ENCODE peak calls at places on chromosomes 11 and 22, in eight cellular contexts. One of them, this sample, is unnamed.

GRCh38 chr11:31480930-31481329 is 28.5 kb downstream of the IMMP1L start:
- DNase-seq in brain microvascular endothelial cell: no peak
- DNase-seq in hypothalamus: no peak
- DNase-seq in ACHN: no peak
- DNase-seq in stimulated activated CD4-positive, alpha-beta T cell treated with anti-CD3 and anti-CD28 coated beads, Interleukin-12 subunit alpha, Interleukin-12 subunit beta, amount 100 ng/mL, for 48 hours: no peak
- DNase-seq in WERI-Rb-1: peak
- DNase-seq in HEK293T: no peak
- DNase-seq in A549: no peak
- DNase-seq in this sample: no peak

GRCh38 chr11:114156766-114157165 is 97.3 kb downstream of the ZBTB16 start:
- DNase-seq in brain microvascular endothelial cell: no peak
- DNase-seq in hypothalamus: no peak
- DNase-seq in ACHN: no peak
- DNase-seq in stimulated activated CD4-positive, alpha-beta T cell treated with anti-CD3 and anti-CD28 coated beads, Interleukin-12 subunit alpha, Interleukin-12 subunit beta, amount 100 ng/mL, for 48 hours: no peak
- DNase-seq in WERI-Rb-1: no peak
- DNase-seq in HEK293T: no peak
- DNase-seq in A549: no peak
- DNase-seq in this sample: no peak

GRCh38 chr11:76208829-76209670 is 2.7 kb upstream of the WNT11 start:
- DNase-seq in brain microvascular endothelial cell: peak
- DNase-seq in hypothalamus: no peak
- DNase-seq in ACHN: peak
- DNase-seq in stimulated activated CD4-positive, alpha-beta T cell treated with anti-CD3 and anti-CD28 coated beads, Interleukin-12 subunit alpha, Interleukin-12 subunit beta, amount 100 ng/mL, for 48 hours: peak
- DNase-seq in WERI-Rb-1: peak
- DNase-seq in HEK293T: peak
- DNase-seq in A549: peak
- DNase-seq in this sample: no peak

GRCh38 chr11:131664811-131665210 is 294.4 kb downstream of the NTM start:
- DNase-seq in brain microvascular endothelial cell: no peak
- DNase-seq in hypothalamus: no peak
- DNase-seq in ACHN: no peak
- DNase-seq in stimulated activated CD4-positive, alpha-beta T cell treated with anti-CD3 and anti-CD28 coated beads, Interleukin-12 subunit alpha, Interleukin-12 subunit beta, amount 100 ng/mL, for 48 hours: no peak
- DNase-seq in WERI-Rb-1: no peak
- DNase-seq in HEK293T: no peak
- DNase-seq in A549: no peak
- DNase-seq in this sample: peak

GRCh38 chr11:110251837-110252236 is 44.6 kb downstream of the RDX start:
- DNase-seq in brain microvascular endothelial cell: peak
- DNase-seq in hypothalamus: no peak
- DNase-seq in ACHN: peak
- DNase-seq in stimulated activated CD4-positive, alpha-beta T cell treated with anti-CD3 and anti-CD28 coated beads, Interleukin-12 subunit alpha, Interleukin-12 subunit beta, amount 100 ng/mL, for 48 hours: no peak
- DNase-seq in WERI-Rb-1: no peak
- DNase-seq in HEK293T: no peak
- DNase-seq in A549: peak
- DNase-seq in this sample: no peak

GRCh38 chr11:69193151-69193550 is 37.4 kb downstream of the SMIM38 start:
- DNase-seq in brain microvascular endothelial cell: no peak
- DNase-seq in hypothalamus: no peak
- DNase-seq in ACHN: no peak
- DNase-seq in stimulated activated CD4-positive, alpha-beta T cell treated with anti-CD3 and anti-CD28 coated beads, Interleukin-12 subunit alpha, Interleukin-12 subunit beta, amount 100 ng/mL, for 48 hours: no peak
- DNase-seq in WERI-Rb-1: no peak
- DNase-seq in HEK293T: no peak
- DNase-seq in A549: no peak
- DNase-seq in this sample: no peak

GRCh38 chr22:42343551-42344081 is 73.2 kb upstream of the TCF20 start:
- DNase-seq in brain microvascular endothelial cell: no peak
- DNase-seq in hypothalamus: no peak
- DNase-seq in ACHN: peak
- DNase-seq in stimulated activated CD4-positive, alpha-beta T cell treated with anti-CD3 and anti-CD28 coated beads, Interleukin-12 subunit alpha, Interleukin-12 subunit beta, amount 100 ng/mL, for 48 hours: no peak
- DNase-seq in WERI-Rb-1: peak
- DNase-seq in HEK293T: peak
- DNase-seq in A549: no peak
- DNase-seq in this sample: peak

GRCh38 chr22:43532301-43533050 is 120.7 kb downstream of the MPPED1 start:
- DNase-seq in brain microvascular endothelial cell: no peak
- DNase-seq in hypothalamus: no peak
- DNase-seq in ACHN: no peak
- DNase-seq in stimulated activated CD4-positive, alpha-beta T cell treated with anti-CD3 and anti-CD28 coated beads, Interleukin-12 subunit alpha, Interleukin-12 subunit beta, amount 100 ng/mL, for 48 hours: no peak
- DNase-seq in WERI-Rb-1: no peak
- DNase-seq in HEK293T: no peak
- DNase-seq in A549: no peak
- DNase-seq in this sample: no peak

GRCh38 chr22:44172370-44173108 is 8.2 kb upstream of the PARVG start:
- DNase-seq in brain microvascular endothelial cell: peak
- DNase-seq in hypothalamus: no peak
- DNase-seq in ACHN: no peak
- DNase-seq in stimulated activated CD4-positive, alpha-beta T cell treated with anti-CD3 and anti-CD28 coated beads, Interleukin-12 subunit alpha, Interleukin-12 subunit beta, amount 100 ng/mL, for 48 hours: no peak
- DNase-seq in WERI-Rb-1: no peak
- DNase-seq in HEK293T: no peak
- DNase-seq in A549: no peak
- DNase-seq in this sample: no peak

GRCh38 chr11:72375241-72375640 is 59.1 kb downstream of the CLPB start:
- DNase-seq in brain microvascular endothelial cell: no peak
- DNase-seq in hypothalamus: no peak
- DNase-seq in ACHN: no peak
- DNase-seq in stimulated activated CD4-positive, alpha-beta T cell treated with anti-CD3 and anti-CD28 coated beads, Interleukin-12 subunit alpha, Interleukin-12 subunit beta, amount 100 ng/mL, for 48 hours: no peak
- DNase-seq in WERI-Rb-1: peak
- DNase-seq in HEK293T: no peak
- DNase-seq in A549: no peak
- DNase-seq in this sample: no peak

GRCh38 chr22:40007826-40008710 is 13.3 kb downstream of the FAM83F start:
- DNase-seq in brain microvascular endothelial cell: no peak
- DNase-seq in hypothalamus: no peak
- DNase-seq in ACHN: no peak
- DNase-seq in stimulated activated CD4-positive, alpha-beta T cell treated with anti-CD3 and anti-CD28 coated beads, Interleukin-12 subunit alpha, Interleukin-12 subunit beta, amount 100 ng/mL, for 48 hours: no peak
- DNase-seq in WERI-Rb-1: no peak
- DNase-seq in HEK293T: no peak
- DNase-seq in A549: no peak
- DNase-seq in this sample: no peak

GRCh38 chr11:17915500-17916143 is 97.2 kb downstream of the SERGEF start:
- DNase-seq in brain microvascular endothelial cell: no peak
- DNase-seq in hypothalamus: no peak
- DNase-seq in ACHN: no peak
- DNase-seq in stimulated activated CD4-positive, alpha-beta T cell treated with anti-CD3 and anti-CD28 coated beads, Interleukin-12 subunit alpha, Interleukin-12 subunit beta, amount 100 ng/mL, for 48 hours: no peak
- DNase-seq in WERI-Rb-1: no peak
- DNase-seq in HEK293T: no peak
- DNase-seq in A549: no peak
- DNase-seq in this sample: no peak

GRCh38 chr22:48366056-48366455 is 1461.6 kb downstream of the BRD1 start:
- DNase-seq in brain microvascular endothelial cell: no peak
- DNase-seq in hypothalamus: no peak
- DNase-seq in ACHN: no peak
- DNase-seq in stimulated activated CD4-positive, alpha-beta T cell treated with anti-CD3 and anti-CD28 coated beads, Interleukin-12 subunit alpha, Interleukin-12 subunit beta, amount 100 ng/mL, for 48 hours: no peak
- DNase-seq in WERI-Rb-1: no peak
- DNase-seq in HEK293T: no peak
- DNase-seq in A549: no peak
- DNase-seq in this sample: no peak

GRCh38 chr22:32177221-32177765 is 18.2 kb upstream of the C22orf42 start:
- DNase-seq in brain microvascular endothelial cell: no peak
- DNase-seq in hypothalamus: no peak
- DNase-seq in ACHN: no peak
- DNase-seq in stimulated activated CD4-positive, alpha-beta T cell treated with anti-CD3 and anti-CD28 coated beads, Interleukin-12 subunit alpha, Interleukin-12 subunit beta, amount 100 ng/mL, for 48 hours: no peak
- DNase-seq in WERI-Rb-1: no peak
- DNase-seq in HEK293T: no peak
- DNase-seq in A549: no peak
- DNase-seq in this sample: no peak

GRCh38 chr11:68033708-68034045 is 3.2 kb downstream of the NDUFS8 start:
- DNase-seq in brain microvascular endothelial cell: no peak
- DNase-seq in hypothalamus: no peak
- DNase-seq in ACHN: no peak
- DNase-seq in stimulated activated CD4-positive, alpha-beta T cell treated with anti-CD3 and anti-CD28 coated beads, Interleukin-12 subunit alpha, Interleukin-12 subunit beta, amount 100 ng/mL, for 48 hours: no peak
- DNase-seq in WERI-Rb-1: no peak
- DNase-seq in HEK293T: no peak
- DNase-seq in A549: no peak
- DNase-seq in this sample: no peak

GRCh38 chr22:37894939-37895670 is 11.0 kb upstream of the MICALL1 start:
- DNase-seq in brain microvascular endothelial cell: no peak
- DNase-seq in hypothalamus: no peak
- DNase-seq in ACHN: no peak
- DNase-seq in stimulated activated CD4-positive, alpha-beta T cell treated with anti-CD3 and anti-CD28 coated beads, Interleukin-12 subunit alpha, Interleukin-12 subunit beta, amount 100 ng/mL, for 48 hours: no peak
- DNase-seq in WERI-Rb-1: no peak
- DNase-seq in HEK293T: no peak
- DNase-seq in A549: no peak
- DNase-seq in this sample: no peak

GRCh38 chr11:95706974-95707387 is 82.6 kb downstream of the FAM76B start:
- DNase-seq in brain microvascular endothelial cell: no peak
- DNase-seq in hypothalamus: no peak
- DNase-seq in ACHN: no peak
- DNase-seq in stimulated activated CD4-positive, alpha-beta T cell treated with anti-CD3 and anti-CD28 coated beads, Interleukin-12 subunit alpha, Interleukin-12 subunit beta, amount 100 ng/mL, for 48 hours: no peak
- DNase-seq in WERI-Rb-1: no peak
- DNase-seq in HEK293T: no peak
- DNase-seq in A549: no peak
- DNase-seq in this sample: no peak

GRCh38 chr11:3840870-3841425 is at the start of gene RHOG:
- DNase-seq in brain microvascular endothelial cell: no peak
- DNase-seq in hypothalamus: no peak
- DNase-seq in ACHN: peak
- DNase-seq in stimulated activated CD4-positive, alpha-beta T cell treated with anti-CD3 and anti-CD28 coated beads, Interleukin-12 subunit alpha, Interleukin-12 subunit beta, amount 100 ng/mL, for 48 hours: no peak
- DNase-seq in WERI-Rb-1: peak
- DNase-seq in HEK293T: peak
- DNase-seq in A549: peak
- DNase-seq in this sample: peak

GRCh38 chr11:9771126-9771624 is 107.3 kb downstream of the SWAP70 start:
- DNase-seq in brain microvascular endothelial cell: no peak
- DNase-seq in hypothalamus: no peak
- DNase-seq in ACHN: no peak
- DNase-seq in stimulated activated CD4-positive, alpha-beta T cell treated with anti-CD3 and anti-CD28 coated beads, Interleukin-12 subunit alpha, Interleukin-12 subunit beta, amount 100 ng/mL, for 48 hours: no peak
- DNase-seq in WERI-Rb-1: no peak
- DNase-seq in HEK293T: no peak
- DNase-seq in A549: no peak
- DNase-seq in this sample: no peak

GRCh38 chr22:44702479-44703219 is 645 bp downstream of the PRR5 start:
- DNase-seq in brain microvascular endothelial cell: peak
- DNase-seq in hypothalamus: no peak
- DNase-seq in ACHN: peak
- DNase-seq in stimulated activated CD4-positive, alpha-beta T cell treated with anti-CD3 and anti-CD28 coated beads, Interleukin-12 subunit alpha, Interleukin-12 subunit beta, amount 100 ng/mL, for 48 hours: peak
- DNase-seq in WERI-Rb-1: peak
- DNase-seq in HEK293T: peak
- DNase-seq in A549: no peak
- DNase-seq in this sample: no peak

GRCh38 chr22:28024422-28024888 is 105.4 kb upstream of the PITPNB start:
- DNase-seq in brain microvascular endothelial cell: no peak
- DNase-seq in hypothalamus: no peak
- DNase-seq in ACHN: no peak
- DNase-seq in stimulated activated CD4-positive, alpha-beta T cell treated with anti-CD3 and anti-CD28 coated beads, Interleukin-12 subunit alpha, Interleukin-12 subunit beta, amount 100 ng/mL, for 48 hours: no peak
- DNase-seq in WERI-Rb-1: peak
- DNase-seq in HEK293T: no peak
- DNase-seq in A549: no peak
- DNase-seq in this sample: no peak

GRCh38 chr11:88115828-88116410 is 59.3 kb downstream of the RAB38 start:
- DNase-seq in brain microvascular endothelial cell: no peak
- DNase-seq in hypothalamus: no peak
- DNase-seq in ACHN: no peak
- DNase-seq in stimulated activated CD4-positive, alpha-beta T cell treated with anti-CD3 and anti-CD28 coated beads, Interleukin-12 subunit alpha, Interleukin-12 subunit beta, amount 100 ng/mL, for 48 hours: no peak
- DNase-seq in WERI-Rb-1: no peak
- DNase-seq in HEK293T: no peak
- DNase-seq in A549: no peak
- DNase-seq in this sample: no peak

GRCh38 chr11:16841984-16842383 is 103.5 kb downstream of the C11orf58 start:
- DNase-seq in brain microvascular endothelial cell: no peak
- DNase-seq in hypothalamus: no peak
- DNase-seq in ACHN: no peak
- DNase-seq in stimulated activated CD4-positive, alpha-beta T cell treated with anti-CD3 and anti-CD28 coated beads, Interleukin-12 subunit alpha, Interleukin-12 subunit beta, amount 100 ng/mL, for 48 hours: no peak
- DNase-seq in WERI-Rb-1: peak
- DNase-seq in HEK293T: no peak
- DNase-seq in A549: no peak
- DNase-seq in this sample: no peak

This sample was measured in hippocampal formation.